ENCODE peak calls at places on chromosomes 5 and 9, in five cellular contexts. O is WTC11; S is hypothalamus; N is stimulated activated CD8-positive, alpha-beta memory T cell treated with anti-CD3 and anti-CD28 coated beads, Interleukin-7, amount 100 ng/mL, for 1 hour; Y is germinal center. P is an unnamed sample.
A peak's percentile ranks its signal among the peaks of the same experiment; 100 is the strongest.

GRCh38 chr9:27688954-27689353 is 115.7 kb upstream of the C9orf72 start:
- DNase-seq in S (no peak), Y (no peak), O (no peak), N (no peak), P (no peak)

GRCh38 chr5:142152383-142152730 is 43.8 kb downstream of the NDFIP1 start:
- DNase-seq in O (no peak), Y (no peak), N (no peak), S (no peak), P (no peak)

GRCh38 chr5:2895876-2896275 is 144.4 kb upstream of the IRX2 start:
- DNase-seq in N (no peak), S (no peak), Y (no peak), O (no peak), P (no peak)

GRCh38 chr5:158758666-158759065 is 341.1 kb downstream of the EBF1 start:
- DNase-seq in S (no peak), Y (no peak), O (no peak), N (no peak), P (no peak)

GRCh38 chr5:34455096-34455495 is 201.0 kb upstream of the RAI14 start:
- DNase-seq in N (no peak), O (no peak), S (no peak), Y (no peak), P (no peak)

GRCh38 chr5:87828545-87829213 is 415.9 kb upstream of the CCNH start:
- DNase-seq in S (no peak), O (no peak), N (no peak), Y (no peak), P (no peak)

GRCh38 chr9:116145036-116145435 is 8.6 kb upstream of the PAPPA start:
- DNase-seq in Y (no peak), S (no peak), N (no peak), O (no peak), P (no peak)

GRCh38 chr5:149417714-149418368 is 38.7 kb upstream of the IL17B start:
- DNase-seq in N (no peak), S (no peak), Y (no peak), O (no peak), P (no peak)

GRCh38 chr9:126638571-126639132 is 24.9 kb downstream of the LMX1B start:
- DNase-seq in S (no peak), N (no peak), O (peak; percentile 59), Y (no peak), P (no peak)

GRCh38 chr9:107546859-107547258 is 57.3 kb upstream of the KLF4 start:
- DNase-seq in S (no peak), Y (no peak), N (no peak), O (no peak), P (no peak)

GRCh38 chr5:177131352-177131710 is 2.2 kb upstream of the NSD1 start:
- DNase-seq in O (no peak), N (no peak), Y (no peak), S (no peak), P (peak; percentile 19)

GRCh38 chr9:135220601-135221575 is 133.4 kb downstream of the OLFM1 start:
- DNase-seq in Y (no peak), N (no peak), O (peak; percentile 7), S (no peak), P (no peak)

GRCh38 chr5:149386166-149386565 is 7.1 kb upstream of the IL17B start:
- DNase-seq in O (no peak), S (no peak), Y (no peak), N (no peak), P (no peak)

GRCh38 chr5:180070726-180071417 is 687 bp downstream of the RNF130 start:
- DNase-seq in S (peak; percentile 46), O (no peak), N (no peak), Y (no peak), P (no peak)

GRCh38 chr9:124038790-124039633 is 27.4 kb downstream of the LHX2 start:
- DNase-seq in Y (no peak), S (no peak), N (no peak), O (no peak), P (no peak)